ENCODE peak calls at places on chromosomes 2 and 18, in eight cellular contexts. R is thoracic aorta; C is kidney epithelial cell; Z is cardiac muscle cell; S is OCI-LY7; D is fibroblast of lung; K is heart left ventricle; Y is CD8-positive, alpha-beta T cell. M is an unnamed sample.

GRCh38 chr2:114784046-114784445 is 341.6 kb downstream of the DPP10 start:
- DNase-seq in R (no peak), C (no peak), Z (no peak), S (no peak), D (no peak), K (no peak), Y (no peak), M (no peak)

GRCh38 chr2:203751886-203752285 is 45.4 kb downstream of the CD28 start:
- DNase-seq in R (no peak), C (no peak), Z (peak; percentile 61), S (no peak), D (peak; percentile 46), K (no peak), Y (no peak), M (no peak)

GRCh38 chr2:38615237-38615636 is 12.5 kb upstream of the HNRNPLL start:
- DNase-seq in R (no peak), C (no peak), Z (peak; percentile 58), S (no peak), D (peak; percentile 79), K (no peak), Y (no peak), M (no peak)

GRCh38 chr18:56083097-56083865 is 495.3 kb upstream of the TCF4 start:
- DNase-seq in R (no peak), C (no peak), Z (peak; percentile 88), S (no peak), D (peak; percentile 93), K (peak; percentile 89), Y (no peak), M (no peak)

GRCh38 chr18:48828713-48829442 is 121.9 kb downstream of the SMAD7 start:
- DNase-seq in R (no peak), C (no peak), Z (no peak), S (no peak), D (no peak), K (no peak), Y (no peak), M (no peak)

GRCh38 chr18:46167971-46168370 is 63.8 kb downstream of the HAUS1 start:
- DNase-seq in R (no peak), C (no peak), Z (no peak), S (peak; percentile 88), D (no peak), K (no peak), Y (no peak), M (no peak)

GRCh38 chr18:46010676-46011075 is 43.5 kb upstream of the EPG5 start:
- DNase-seq in R (no peak), C (no peak), Z (no peak), S (no peak), D (no peak), K (peak; percentile 8), Y (no peak), M (no peak)

GRCh38 chr2:230861564-230862255 is 3.0 kb upstream of the ITM2C start:
- DNase-seq in R (no peak), C (no peak), Z (no peak), S (no peak), D (no peak), K (no peak), Y (no peak), M (no peak)

GRCh38 chr18:70827632-70828031 is 538.8 kb downstream of the SOCS6 start:
- DNase-seq in R (no peak), C (no peak), Z (no peak), S (no peak), D (no peak), K (no peak), Y (no peak), M (no peak)

GRCh38 chr2:26412091-26412673 is 10.5 kb downstream of the DRC1 start:
- DNase-seq in R (no peak), C (no peak), Z (peak; percentile 39), S (no peak), D (peak; percentile 21), K (no peak), Y (no peak), M (no peak)

GRCh38 chr2:182240862-182241371 is 185.9 kb downstream of the PDE1A start:
- DNase-seq in R (no peak), C (no peak), Z (peak; percentile 55), S (peak; percentile 54), D (peak; percentile 43), K (no peak), Y (no peak), M (no peak)

GRCh38 chr18:58990720-58991119 is 126.0 kb downstream of the ZNF532 start:
- DNase-seq in R (no peak), C (no peak), Z (no peak), S (no peak), D (no peak), K (no peak), Y (no peak), M (no peak)

GRCh38 chr18:79396431-79397287 is 929 bp downstream of the NFATC1 start:
- DNase-seq in R (no peak), C (no peak), Z (peak; percentile 61), S (peak; percentile 61), D (peak; percentile 31), K (peak; percentile 73), Y (peak; percentile 41), M (no peak)

GRCh38 chr2:125313806-125314205 is 1288.7 kb downstream of the CNTNAP5 start:
- DNase-seq in R (no peak), C (no peak), Z (no peak), S (no peak), D (no peak), K (no peak), Y (no peak), M (no peak)

GRCh38 chr2:136323212-136323611 is 205.3 kb upstream of the CXCR4 start:
- DNase-seq in R (no peak), C (no peak), Z (no peak), S (no peak), D (no peak), K (no peak), Y (no peak), M (no peak)

GRCh38 chr2:196750977-196751631 is 48.4 kb downstream of the GTF3C3 start:
- DNase-seq in R (no peak), C (peak; percentile 14), Z (peak; percentile 81), S (peak; percentile 68), D (peak; percentile 73), K (peak; percentile 33), Y (peak; percentile 43), M (peak; percentile 46)

GRCh38 chr2:216862628-216863027 is 2.8 kb upstream of the TNP1 start:
- DNase-seq in R (no peak), C (no peak), Z (no peak), S (no peak), D (no peak), K (no peak), Y (no peak), M (no peak)

GRCh38 chr18:64244571-64244970 is 95.7 kb upstream of the LINC00305 start:
- DNase-seq in R (no peak), C (no peak), Z (no peak), S (no peak), D (no peak), K (no peak), Y (no peak), M (no peak)

GRCh38 chr18:49030692-49031443 is 80.1 kb upstream of the SMAD7 start:
- DNase-seq in R (no peak), C (no peak), Z (peak; percentile 37), S (no peak), D (peak; percentile 18), K (no peak), Y (no peak), M (no peak)

GRCh38 chr2:37397166-37397565 is 52.7 kb downstream of the QPCT start:
- DNase-seq in R (no peak), C (no peak), Z (no peak), S (no peak), D (no peak), K (no peak), Y (no peak), M (no peak)

GRCh38 chr2:27069436-27069835 is 2.0 kb downstream of the OST4 start:
- DNase-seq in R (no peak), C (no peak), Z (no peak), S (no peak), D (no peak), K (no peak), Y (no peak), M (no peak)

DNA sequence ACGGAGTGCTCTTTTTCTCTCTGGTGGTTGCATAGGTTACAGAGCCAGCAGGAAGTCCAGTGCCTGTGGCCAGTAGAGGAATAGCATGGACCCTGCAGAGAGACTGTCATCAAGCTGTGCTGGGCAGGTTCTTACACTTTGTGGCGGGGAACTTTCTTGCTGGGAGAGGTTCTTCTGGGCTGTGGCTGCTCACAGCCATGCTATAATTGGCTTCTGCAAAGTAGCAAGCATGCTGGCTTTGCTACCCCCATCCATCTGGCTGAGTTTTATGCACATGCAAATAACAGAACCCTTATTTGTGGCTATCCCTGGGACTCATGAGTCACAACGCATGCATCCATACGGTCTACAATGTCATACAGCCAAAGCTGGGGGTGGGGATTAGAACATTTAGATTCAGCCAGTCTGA is 68.9 kb downstream of the PLCL1 start:
- DNase-seq in R (no peak), C (peak; percentile 26), Z (peak; percentile 48), S (no peak), D (peak; percentile 68), K (peak; percentile 16), Y (no peak), M (no peak)
- TF ChIP-seq CTCF in R (no peak), C (peak; percentile 3), Z (no peak), S (no peak), D (no peak), K (no peak), Y (no peak), M (no peak)

GRCh38 chr18:27778441-27778840 is 398.5 kb downstream of the CDH2 start:
- DNase-seq in R (no peak), C (no peak), Z (peak; percentile 48), S (no peak), D (peak; percentile 22), K (no peak), Y (no peak), M (no peak)
- TF ChIP-seq CTCF in R (peak; percentile 14), C (peak; percentile 61), Z (peak; percentile 56), S (peak; percentile 21), D (peak; percentile 35), K (peak; percentile 24), Y (no peak), M (no peak)

DNA sequence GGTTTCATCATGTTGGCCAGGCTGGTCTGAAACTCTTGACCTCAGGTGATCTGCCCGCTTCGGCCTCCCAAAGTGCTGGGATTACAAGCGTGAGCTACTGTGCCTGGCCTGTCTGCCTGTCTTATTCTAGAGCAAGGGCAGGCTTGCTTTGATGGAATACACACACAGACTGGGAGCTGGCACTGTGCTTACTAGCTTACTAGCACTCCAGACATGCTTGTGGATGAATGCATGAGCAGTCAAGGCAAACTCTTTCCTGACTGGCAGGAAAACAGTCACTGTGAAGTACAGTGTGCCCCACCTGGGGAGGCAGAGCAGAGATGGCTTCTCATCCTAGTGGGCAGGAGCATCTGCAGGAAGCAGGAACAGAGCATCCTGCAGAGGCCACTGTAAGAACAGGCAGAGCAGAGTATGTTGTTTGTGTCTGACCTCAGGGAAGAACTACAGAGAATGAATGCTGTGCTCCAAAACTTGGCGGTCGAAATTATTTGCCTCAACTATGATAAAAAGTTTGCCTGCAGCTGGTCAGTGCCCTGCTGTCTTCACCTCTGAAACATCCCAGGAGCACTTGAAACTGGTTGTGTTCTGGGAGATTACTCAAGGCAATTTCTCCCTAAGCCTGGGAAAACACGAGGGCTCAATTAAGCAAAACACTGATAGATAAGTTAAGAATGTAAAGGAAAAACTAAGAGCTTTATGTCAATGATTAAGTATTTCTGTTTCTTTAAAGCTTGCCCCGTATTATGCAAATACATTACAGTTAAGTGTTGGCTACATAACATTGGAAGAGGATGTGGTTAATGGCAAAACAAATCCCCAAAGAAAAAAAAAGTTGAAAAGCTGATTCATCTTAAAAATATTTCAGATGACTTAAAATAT is 102.4 kb downstream of the VAPA start:
- DNase-seq in R (no peak), C (peak; percentile 37), Z (peak; percentile 98), S (peak; percentile 35), D (peak; percentile 90), K (peak; percentile 42), Y (no peak), M (no peak)
- TF ChIP-seq CTCF in R (no peak), C (peak; percentile 27), Z (peak; percentile 66), S (peak; percentile 25), D (peak; percentile 57), K (peak; percentile 38), Y (no peak), M (no peak)

GRCh38 chr2:143433158-143433557 is 303.9 kb downstream of the ARHGAP15 start:
- DNase-seq in R (no peak), C (no peak), Z (peak; percentile 37), S (no peak), D (peak; percentile 41), K (no peak), Y (no peak), M (no peak)
- TF ChIP-seq CTCF in R (no peak), C (no peak), Z (peak; percentile 18), S (no peak), D (peak; percentile 18), K (peak; percentile 13), Y (no peak), M (no peak)

M was measured in natural killer cell.